ENCODE peak calls at places on chromosome 19, in nine cellular contexts. U, K, C, O, F, N, D, W and Q are unnamed samples.

GRCh38 chr19:1418951-1419735 is 11.8 kb downstream of the DAZAP1 start:
- DNase-seq in U (no peak), K (no peak), C (no peak), O (no peak), F (no peak), N (no peak), D (no peak), W (no peak), Q (no peak)

GRCh38 chr19:8552810-8553209 is 24.4 kb downstream of the MYO1F start:
- DNase-seq in U (no peak), K (peak; percentile 44), C (peak; percentile 18), O (peak; percentile 83), F (peak; percentile 41), N (no peak), D (peak; percentile 57), W (peak; percentile 81), Q (no peak)

GRCh38 chr19:17841810-17842662 is 5.7 kb downstream of the JAK3 start:
- DNase-seq in U (peak; percentile 56), K (peak; percentile 83), C (peak; percentile 49), O (peak; percentile 100), F (peak; percentile 46), N (no peak), D (peak; percentile 97), W (peak; percentile 95), Q (peak; percentile 91)

GRCh38 chr19:39401549-39402416 is 4.9 kb upstream of the ZFP36 start:
- DNase-seq in U (peak; percentile 44), K (peak; percentile 82), C (peak; percentile 85), O (peak; percentile 73), F (peak; percentile 94), N (no peak), D (peak; percentile 13), W (no peak), Q (peak; percentile 87)

GRCh38 chr19:46296722-46297431 is at the start of gene HIF3A:
- DNase-seq in U (peak; percentile 82), K (peak; percentile 80), C (no peak), O (peak; percentile 98), F (no peak), N (no peak), D (peak; percentile 98), W (peak; percentile 63), Q (peak; percentile 74)

GRCh38 chr19:19239675-19240074 is 27.9 kb downstream of the NCAN start:
- DNase-seq in U (no peak), K (no peak), C (no peak), O (no peak), F (no peak), N (no peak), D (no peak), W (no peak), Q (no peak)

GRCh38 chr19:19409235-19410030 is 4.0 kb downstream of the GATAD2A start:
- DNase-seq in U (no peak), K (no peak), C (no peak), O (no peak), F (peak; percentile 64), N (no peak), D (peak; percentile 19), W (no peak), Q (no peak)

GRCh38 chr19:57664269-57665127 is 4.2 kb upstream of the ZSCAN4 start:
- DNase-seq in U (peak; percentile 76), K (peak; percentile 52), C (peak; percentile 27), O (peak; percentile 84), F (peak; percentile 39), N (no peak), D (peak; percentile 83), W (peak; percentile 22), Q (peak; percentile 47)

GRCh38 chr19:18310966-18311365 is 11.9 kb downstream of the LSM4 start:
- DNase-seq in U (no peak), K (no peak), C (no peak), O (no peak), F (no peak), N (no peak), D (no peak), W (no peak), Q (no peak)

GRCh38 chr19:468587-469256 is 7.9 kb upstream of the SHC2 start:
- DNase-seq in U (no peak), K (no peak), C (no peak), O (no peak), F (no peak), N (no peak), D (no peak), W (no peak), Q (no peak)

GRCh38 chr19:42206871-42207755 is 10.4 kb downstream of the DEDD2 start:
- DNase-seq in U (peak; percentile 7), K (no peak), C (peak; percentile 56), O (no peak), F (peak; percentile 71), N (no peak), D (no peak), W (no peak), Q (peak; percentile 56)

DNA sequence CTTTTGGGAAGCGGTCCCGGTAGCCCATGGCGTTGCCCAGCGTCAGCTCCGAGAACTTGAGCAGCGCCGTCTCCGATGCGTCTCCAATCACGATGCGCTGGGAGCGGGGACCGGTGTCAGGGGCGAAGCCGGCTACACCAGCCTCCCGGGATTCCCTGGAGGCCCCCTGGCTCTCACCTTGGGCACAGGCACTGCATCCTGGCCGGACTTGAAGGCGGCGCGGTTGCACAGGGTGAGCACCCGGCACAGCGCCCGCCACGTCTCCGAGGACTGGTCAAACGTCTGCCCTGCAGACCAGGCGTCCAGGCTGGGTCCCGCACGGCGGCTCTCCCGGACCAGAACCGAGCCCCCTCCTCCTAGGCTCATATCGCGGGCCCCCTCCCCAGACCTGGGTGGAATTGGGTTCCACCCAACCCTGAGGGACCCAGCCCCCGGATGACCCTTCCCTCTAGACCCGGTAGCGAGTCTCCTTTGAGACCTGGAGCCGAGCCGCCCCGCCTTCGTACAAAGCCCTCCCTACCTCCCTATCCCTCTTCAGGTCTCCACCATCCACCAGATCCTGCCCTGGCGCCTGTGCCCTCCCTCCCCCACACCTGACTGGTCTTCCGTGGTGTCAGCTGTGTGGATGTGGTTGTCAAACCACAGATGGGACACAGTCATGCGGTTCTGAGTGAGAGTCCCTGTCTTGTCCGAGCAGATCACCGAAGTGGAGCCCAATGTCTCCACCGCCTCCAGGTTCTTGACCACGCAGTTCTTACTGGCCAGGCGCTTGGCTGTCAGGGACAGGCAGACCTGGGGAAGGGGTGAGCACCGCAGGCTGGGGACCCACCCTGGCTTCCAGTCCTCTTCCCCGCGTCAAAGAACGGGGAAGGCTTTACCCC is 4.8 kb downstream of the ATP4A start:
- DNase-seq in U (no peak), K (no peak), C (no peak), O (no peak), F (no peak), N (no peak), D (no peak), W (no peak), Q (no peak)
- H3K9ac ChIP-seq in U (no peak overlapping the region), K (no peak overlapping the region), C (no peak overlapping the region), O (no peak overlapping the region), F (no peak overlapping the region), N (no peak overlapping the region), D (no peak overlapping the region), W (peak overlapping the region; percentile 42), Q (no peak overlapping the region)

DNA sequence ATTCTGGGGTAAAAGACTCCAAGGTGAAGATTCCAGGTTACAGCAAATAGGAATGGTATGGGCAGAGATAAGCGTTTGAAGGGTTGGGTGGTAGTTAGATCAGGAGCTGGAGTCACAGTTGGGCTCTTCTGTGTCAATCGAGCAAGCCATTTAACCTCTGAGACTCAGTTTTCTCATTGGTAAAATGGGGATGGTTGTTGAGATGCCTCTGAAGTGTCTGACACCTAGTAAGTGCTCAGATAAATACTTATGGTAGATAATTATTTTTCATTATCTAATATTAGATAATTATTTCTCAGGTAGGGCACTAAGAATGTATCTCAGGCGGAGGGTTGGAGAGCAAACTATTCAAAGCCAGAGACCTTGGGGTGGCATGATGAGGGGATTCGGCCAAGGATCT is 7.8 kb downstream of the LTBP4 start:
- DNase-seq in U (no peak), K (no peak), C (no peak), O (no peak), F (no peak), N (no peak), D (no peak), W (no peak), Q (no peak)
- H3K4me1 ChIP-seq in U (peaks cover 12% of the 10 kb centered on the region), K (peaks cover 4% of the 10 kb centered on the region), C (peaks cover 38% of the 10 kb centered on the region), O (peaks cover 2% of the 10 kb centered on the region), F (peaks cover 56% of the 10 kb centered on the region), N (peaks cover 24% of the 10 kb centered on the region), D (peaks cover 18% of the 10 kb centered on the region), W (peaks cover 6% of the 10 kb centered on the region), Q (peaks cover 37% of the 10 kb centered on the region)

DNA sequence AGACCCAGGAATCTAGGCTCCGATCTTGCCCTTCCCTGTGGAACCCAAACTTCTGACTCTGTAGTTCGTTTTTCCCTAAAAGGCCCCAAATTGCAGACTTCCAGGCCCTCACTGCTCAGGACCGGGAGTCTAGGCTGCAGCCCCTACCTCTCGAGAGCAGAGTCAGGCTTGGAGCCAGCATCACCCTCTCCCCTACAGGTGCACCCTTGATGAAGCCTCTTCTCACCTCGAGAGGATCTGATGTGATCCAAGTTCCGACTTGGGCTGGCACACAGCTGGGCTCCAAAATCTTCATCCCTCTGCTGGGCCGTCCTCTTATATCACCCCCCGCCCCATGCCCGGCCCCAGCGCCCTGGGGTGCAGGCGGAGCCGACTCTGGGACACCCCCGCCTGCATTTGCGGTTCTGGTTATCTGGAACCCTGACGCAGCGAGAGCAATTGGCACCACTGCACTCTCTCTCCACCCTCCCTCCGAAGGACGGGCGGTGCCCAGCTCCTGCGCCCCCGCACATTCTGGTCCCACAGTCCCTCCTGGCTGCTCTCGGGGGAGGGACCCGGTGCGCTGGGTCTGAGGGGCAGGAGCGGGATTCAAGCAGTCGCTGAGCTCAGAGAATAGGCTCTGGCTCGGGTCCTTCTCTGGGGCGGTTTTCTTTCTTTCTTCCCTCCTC is at the start of gene KLK7:
- DNase-seq in U (no peak), K (no peak), C (no peak), O (peak; percentile 60), F (peak; percentile 70), N (no peak), D (no peak), W (no peak), Q (no peak)
- H3K9ac ChIP-seq in U (no peak within 1 kb of the TSS), K (no peak within 1 kb of the TSS), C (no peak within 1 kb of the TSS), O (no peak within 1 kb of the TSS), F (peak within 1 kb of the TSS; percentile 52), N (no peak within 1 kb of the TSS), D (no peak within 1 kb of the TSS), W (no peak within 1 kb of the TSS), Q (no peak within 1 kb of the TSS)

GRCh38 chr19:11464333-11465265 is 16.2 kb downstream of the ELAVL3 start:
- DNase-seq in U (no peak), K (no peak), C (no peak), O (no peak), F (no peak), N (no peak), D (no peak), W (no peak), Q (no peak)
- H3K4me1 ChIP-seq in U (no peaks in the 10 kb centered on the region), K (no peaks in the 10 kb centered on the region), C (no peaks in the 10 kb centered on the region), O (no peaks in the 10 kb centered on the region), F (no peaks in the 10 kb centered on the region), N (no peaks in the 10 kb centered on the region), D (peaks cover 7% of the 10 kb centered on the region), W (peaks cover 17% of the 10 kb centered on the region), Q (no peaks in the 10 kb centered on the region)